ENCODE peak calls at places on chromosomes 6 and 20, in eight cellular contexts. E is WTC11; Q is body of pancreas; P is naive thymus-derived CD8-positive, alpha-beta T cell; I is right lobe of liver; R is IMR-90; X is T-cell; A is natural killer cell. F is an unnamed sample.

GRCh38 chr6:169868458-169868857 is 117.0 kb downstream of the ERMARD start:
- ATAC-seq in R (no peak), Q (no peak), E (no peak), A (peak), X (peak), I (peak), P (peak), F (peak)

GRCh38 chr6:84172080-84172479 is 55.4 kb downstream of the CEP162 start:
- ATAC-seq in E (no peak), X (no peak), A (no peak), P (no peak), R (no peak), I (peak), Q (no peak), F (no peak)

GRCh38 chr6:4615891-4616290 is 160.3 kb upstream of the CDYL start:
- ATAC-seq in I (no peak), X (no peak), R (no peak), E (no peak), P (no peak), Q (peak), A (no peak), F (no peak)

GRCh38 chr6:105001906-105002305 is 45.0 kb downstream of the LIN28B start:
- ATAC-seq in X (no peak), P (no peak), E (peak), I (no peak), R (no peak), Q (no peak), A (no peak), F (no peak)

GRCh38 chr6:106538145-106538544 is 91.2 kb downstream of the RTN4IP1 start:
- ATAC-seq in P (no peak), E (no peak), A (no peak), Q (no peak), X (no peak), I (peak), R (no peak), F (no peak)

GRCh38 chr20:54168961-54169862 is 4.6 kb downstream of the CYP24A1 start:
- ATAC-seq in R (no peak), A (no peak), E (no peak), Q (no peak), I (no peak), X (no peak), P (no peak), F (no peak)

GRCh38 chr6:157981395-157982296 is at the start of gene SYNJ2:
- ATAC-seq in E (peak), R (peak), I (peak), X (peak), P (peak), Q (peak), A (peak), F (peak)

GRCh38 chr20:46273701-46274100 is 34.6 kb downstream of the CDH22 start:
- ATAC-seq in E (peak), A (no peak), Q (no peak), P (no peak), R (no peak), X (no peak), I (no peak), F (no peak)

GRCh38 chr6:158517581-158517980 is 42.3 kb upstream of the TMEM181 start:
- ATAC-seq in X (no peak), I (no peak), Q (no peak), A (peak), P (no peak), R (no peak), E (no peak), F (peak)

GRCh38 chr6:42123379-42124103 is 18.9 kb downstream of the C6orf132 start:
- ATAC-seq in R (no peak), Q (no peak), E (no peak), A (no peak), X (no peak), I (no peak), P (no peak), F (no peak)

GRCh38 chr6:128005009-128005408 is 104.2 kb upstream of the THEMIS start:
- ATAC-seq in R (no peak), X (no peak), P (no peak), I (peak), A (no peak), Q (no peak), E (no peak), F (peak)

GRCh38 chr6:31362751-31363150 is 5.8 kb upstream of the HLA-B start:
- ATAC-seq in P (no peak), I (no peak), E (no peak), A (no peak), Q (no peak), X (no peak), R (no peak), F (no peak)

GRCh38 chr6:105879146-105879545 is 207.0 kb upstream of the PRDM1 start:
- ATAC-seq in E (no peak), X (no peak), Q (no peak), R (no peak), I (no peak), P (no peak), A (no peak), F (no peak)

GRCh38 chr20:40160151-40160550 is 528.9 kb downstream of the MAFB start:
- ATAC-seq in X (no peak), P (no peak), R (peak), Q (no peak), A (no peak), E (peak), I (peak), F (no peak)

GRCh38 chr6:11918021-11918738 is 93.9 kb upstream of the HIVEP1 start:
- ATAC-seq in I (no peak), Q (no peak), X (no peak), R (peak), A (no peak), E (no peak), P (no peak), F (no peak)

GRCh38 chr20:20017852-20018245 is 687 bp downstream of the NAA20 start:
- ATAC-seq in A (no peak), Q (no peak), P (no peak), R (no peak), I (no peak), X (peak), E (no peak), F (no peak)

GRCh38 chr6:118220429-118221128 is 313.5 kb downstream of the SLC35F1 start:
- ATAC-seq in Q (no peak), A (no peak), I (no peak), E (no peak), X (no peak), P (no peak), R (no peak), F (no peak)

GRCh38 chr6:18323935-18324707 is 59.8 kb upstream of the DEK start:
- ATAC-seq in A (peak), E (peak), P (peak), Q (peak), R (peak), X (peak), I (peak), F (peak)

GRCh38 chr20:4787825-4788224 is 66.1 kb downstream of the PRND start:
- ATAC-seq in A (no peak), P (no peak), I (no peak), Q (no peak), E (no peak), R (no peak), X (no peak), F (no peak)

GRCh38 chr6:156900292-156900691 is 123.1 kb downstream of the ARID1B start:
- ATAC-seq in R (no peak), I (no peak), E (no peak), X (no peak), P (no peak), A (no peak), Q (no peak), F (no peak)

GRCh38 chr6:9520417-9521151 is 894.3 kb downstream of the TFAP2A start:
- ATAC-seq in A (no peak), I (no peak), P (no peak), X (no peak), R (peak), Q (no peak), E (no peak), F (no peak)

GRCh38 chr6:167548451-167548850 is 223.6 kb downstream of the TTLL2 start:
- ATAC-seq in I (no peak), R (no peak), E (no peak), Q (no peak), X (no peak), A (no peak), P (no peak), F (no peak)

GRCh38 chr20:4027590-4028265 is 12.4 kb upstream of the RNF24 start:
- ATAC-seq in P (no peak), E (no peak), I (no peak), R (no peak), A (no peak), Q (no peak), X (no peak), F (no peak)

GRCh38 chr6:157706883-157707282 is 116.2 kb upstream of the SNX9 start:
- ATAC-seq in P (no peak), I (no peak), Q (no peak), A (no peak), X (no peak), R (no peak), E (no peak), F (no peak)

GRCh38 chr6:106890447-106890846 is 84.1 kb downstream of the CD24 start:
- ATAC-seq in P (no peak), A (no peak), R (no peak), Q (no peak), I (no peak), E (no peak), X (no peak), F (no peak)

GRCh38 chr6:52284131-52284459 is 447 bp downstream of the MCM3 start:
- ATAC-seq in I (no peak), A (no peak), E (peak), X (no peak), R (no peak), P (no peak), Q (no peak), F (no peak)

GRCh38 chr20:10783660-10784336 is 110.0 kb upstream of the JAG1 start:
- ATAC-seq in R (no peak), E (peak), Q (peak), P (no peak), X (no peak), I (no peak), A (no peak), F (no peak)

GRCh38 chr20:52103911-52104545 is 87.6 kb downstream of the ZFP64 start:
- ATAC-seq in I (peak), X (peak), P (peak), E (peak), A (peak), Q (no peak), R (peak), F (no peak)

GRCh38 chr6:89952361-89952680 is 58.1 kb downstream of the GJA10 start:
- ATAC-seq in X (no peak), R (no peak), I (no peak), Q (no peak), A (peak), E (no peak), P (peak), F (peak)

GRCh38 chr20:33753763-33754162 is 22.0 kb downstream of the ZNF341 start:
- ATAC-seq in I (no peak), X (no peak), E (no peak), Q (no peak), R (no peak), A (no peak), P (no peak), F (no peak)

GRCh38 chr20:19633985-19634384 is 124.1 kb upstream of the RIN2 start:
- ATAC-seq in E (no peak), I (no peak), X (no peak), Q (no peak), R (no peak), P (no peak), A (no peak), F (no peak)

GRCh38 chr6:81262656-81263055 is 489.8 kb downstream of the TENT5A start:
- ATAC-seq in I (no peak), A (no peak), X (no peak), P (no peak), R (no peak), Q (no peak), E (no peak), F (no peak)

GRCh38 chr20:33828912-33829560 is 17.9 kb downstream of the CHMP4B start:
- ATAC-seq in R (peak), Q (no peak), P (no peak), X (no peak), E (no peak), I (no peak), A (no peak), F (no peak)